ENCODE peak calls at places on chromosome 12, in nine cellular contexts. V is stimulated activated CD4-positive, alpha-beta T cell treated with anti-CD3 and anti-CD28 coated beads, Interleukin-1b, Interleukin-23, amount 100 ng/mL, for 4 hours; L is NCI-H1092 treated with DMSO at 0.1 percent for 48 hours; T is NCI-H1105 treated with DMSO at 0.1 percent for 48 hours; S is RWPE1; N is stimulated activated CD8-positive, alpha-beta memory T cell treated with anti-CD3 and anti-CD28 coated beads, Interleukin-15, amount 100 ng/mL, for 4 hours; D is NCI-H82; X is left colon; F is body of pancreas. C is an unnamed sample.

GRCh38 chr12:31491819-31492598 is 98.9 kb downstream of the DENND5B start:
- DNase-seq in D (no peak), X (no peak), N (no peak), T (no peak), V (no peak), L (no peak), F (peak; percentile 11), S (peak; percentile 62), C (peak; percentile 41)

GRCh38 chr12:6613015-6613775 is 6.0 kb upstream of the CHD4 start:
- DNase-seq in F (peak; percentile 71), V (no peak), S (peak; percentile 57), T (peak; percentile 97), X (peak; percentile 83), L (peak; percentile 92), N (no peak), D (peak; percentile 97), C (no peak)

GRCh38 chr12:97276198-97276580 is 186.4 kb upstream of the RMST start:
- DNase-seq in N (no peak), T (peak; percentile 48), X (no peak), D (peak; percentile 69), V (no peak), F (no peak), L (peak; percentile 34), S (no peak), C (no peak)

GRCh38 chr12:80196419-80196818 is 97.1 kb downstream of the OTOGL start:
- DNase-seq in X (no peak), L (no peak), T (no peak), S (no peak), N (no peak), F (no peak), V (no peak), D (no peak), C (no peak)

GRCh38 chr12:11500222-11500860 is 105.0 kb upstream of the PRB2 start:
- DNase-seq in N (peak; percentile 24), D (peak; percentile 48), F (peak; percentile 82), X (peak; percentile 88), V (peak; percentile 66), L (peak; percentile 43), T (peak; percentile 78), S (peak; percentile 82), C (peak; percentile 15)

GRCh38 chr12:104376650-104377506 is 73.3 kb downstream of the EID3 start:
- DNase-seq in F (no peak), L (no peak), X (no peak), D (no peak), N (no peak), S (no peak), T (no peak), V (no peak), C (no peak)

GRCh38 chr12:24048446-24048845 is 99.0 kb upstream of the SOX5 start:
- DNase-seq in L (no peak), X (no peak), N (no peak), F (no peak), D (no peak), T (no peak), S (no peak), V (no peak), C (no peak)

GRCh38 chr12:25811656-25812126 is 146.8 kb upstream of the RASSF8 start:
- DNase-seq in S (no peak), T (peak; percentile 37), X (no peak), N (no peak), D (peak; percentile 16), F (no peak), V (no peak), L (no peak), C (no peak)

GRCh38 chr12:52944683-52945388 is 4.1 kb upstream of the KRT18 start:
- DNase-seq in L (no peak), T (no peak), F (no peak), V (no peak), S (no peak), X (no peak), N (no peak), D (no peak), C (no peak)

GRCh38 chr12:70049596-70050360 is 193.5 kb upstream of the CNOT2 start:
- DNase-seq in V (no peak), X (no peak), L (no peak), F (no peak), D (no peak), N (peak; percentile 31), T (no peak), S (peak; percentile 45), C (no peak)

C was measured in AG04450.